ENCODE peak calls at places on chromosome 13, in five cellular contexts. One of them, this sample, is unnamed.

GRCh38 chr13:110509971-110510786 is 51.3 kb downstream of the RAB20 start:
- DNase-seq in WERI-Rb-1: no peak
- DNase-seq in progenitor cell of endocrine pancreas: no peak
- DNase-seq in OCI-LY7: peak; percentile 1
- DNase-seq in fibroblast of gingiva: no peak
- DNase-seq in this sample: peak; percentile 91

GRCh38 chr13:95083758-95084157 is 217.5 kb downstream of the ABCC4 start:
- DNase-seq in WERI-Rb-1: no peak
- DNase-seq in progenitor cell of endocrine pancreas: no peak
- DNase-seq in OCI-LY7: no peak
- DNase-seq in fibroblast of gingiva: no peak
- DNase-seq in this sample: no peak

GRCh38 chr13:101258509-101258908 is 157.8 kb downstream of the NALCN start:
- DNase-seq in WERI-Rb-1: no peak
- DNase-seq in progenitor cell of endocrine pancreas: no peak
- DNase-seq in OCI-LY7: no peak
- DNase-seq in fibroblast of gingiva: no peak
- DNase-seq in this sample: no peak

GRCh38 chr13:39577833-39578232 is 25.2 kb downstream of the LHFPL6 start:
- DNase-seq in WERI-Rb-1: no peak
- DNase-seq in progenitor cell of endocrine pancreas: no peak
- DNase-seq in OCI-LY7: peak; percentile 57
- DNase-seq in fibroblast of gingiva: no peak
- DNase-seq in this sample: no peak

GRCh38 chr13:34913040-34913439 is 29.0 kb upstream of the NBEA start:
- DNase-seq in WERI-Rb-1: peak; percentile 12
- DNase-seq in progenitor cell of endocrine pancreas: peak; percentile 12
- DNase-seq in OCI-LY7: no peak
- DNase-seq in fibroblast of gingiva: no peak
- DNase-seq in this sample: no peak

GRCh38 chr13:51520524-51520923 is 63.7 kb upstream of the WDFY2 start:
- DNase-seq in WERI-Rb-1: no peak
- DNase-seq in progenitor cell of endocrine pancreas: no peak
- DNase-seq in OCI-LY7: no peak
- DNase-seq in fibroblast of gingiva: peak; percentile 95
- DNase-seq in this sample: peak; percentile 49

GRCh38 chr13:50910483-50910805 is 853 bp downstream of the RNASEH2B start:
- DNase-seq in WERI-Rb-1: peak; percentile 24
- DNase-seq in progenitor cell of endocrine pancreas: peak; percentile 14
- DNase-seq in OCI-LY7: peak; percentile 54
- DNase-seq in fibroblast of gingiva: peak; percentile 38
- DNase-seq in this sample: peak; percentile 55

GRCh38 chr13:74325106-74325505 is 190.9 kb upstream of the KLF12 start:
- DNase-seq in WERI-Rb-1: no peak
- DNase-seq in progenitor cell of endocrine pancreas: no peak
- DNase-seq in OCI-LY7: no peak
- DNase-seq in fibroblast of gingiva: peak; percentile 58
- DNase-seq in this sample: no peak

GRCh38 chr13:95677564-95678386 is 836 bp downstream of the DNAJC3 start:
- DNase-seq in WERI-Rb-1: no peak
- DNase-seq in progenitor cell of endocrine pancreas: no peak
- DNase-seq in OCI-LY7: peak; percentile 0
- DNase-seq in fibroblast of gingiva: peak; percentile 12
- DNase-seq in this sample: no peak